ENCODE peak calls at places on chromosomes 11 and 22, in six cellular contexts. B is K562, R is A549, Q is HCT116, O is H1, Z is GM12878. E is an unnamed sample.

GRCh38 chr11:69521461-69521860 is 40.0 kb downstream of the LINC01488 start:
- DNase-seq in B (no peak), R (no peak), O (peak; percentile 64), Q (no peak), Z (no peak), E (no peak)

GRCh38 chr11:6572215-6572614 is 31.2 kb downstream of the RRP8 start:
- DNase-seq in Z (no peak), B (no peak), O (no peak), R (no peak), Q (no peak), E (no peak)

GRCh38 chr11:86476109-86476861 is 101.6 kb downstream of the CCDC81 start:
- DNase-seq in Q (no peak), B (no peak), Z (no peak), R (no peak), O (no peak), E (no peak)

GRCh38 chr22:38262051-38262795 is 10.6 kb downstream of the TMEM184B start:
- DNase-seq in O (peak; percentile 84), B (peak; percentile 41), Z (no peak), Q (no peak), R (no peak), E (peak; percentile 29)

GRCh38 chr11:14254533-14255530 is 104.2 kb downstream of the RRAS2 start:
- DNase-seq in O (no peak), Z (no peak), B (no peak), Q (no peak), R (no peak), E (no peak)

GRCh38 chr22:42069801-42070516 is 653 bp downstream of the NAGA start:
- DNase-seq in Z (no peak), R (no peak), B (no peak), Q (no peak), O (no peak), E (no peak)

GRCh38 chr22:44862981-44863860 is 110.8 kb downstream of the ARHGAP8 start:
- DNase-seq in Z (no peak), O (peak; percentile 66), B (peak; percentile 61), Q (peak; percentile 16), R (no peak), E (no peak)

GRCh38 chr11:85809191-85809590 is 1.8 kb downstream of the SYTL2 start:
- DNase-seq in Q (no peak), O (no peak), R (no peak), Z (no peak), B (no peak), E (no peak)

GRCh38 chr22:46081036-46081830 is 69.1 kb upstream of the PPARA start:
- DNase-seq in B (no peak), O (no peak), Q (no peak), R (no peak), Z (no peak), E (no peak)

GRCh38 chr22:49296561-49296960 is 531.1 kb downstream of the BRD1 start:
- DNase-seq in B (no peak), R (no peak), O (peak; percentile 23), Z (no peak), Q (no peak), E (no peak)

GRCh38 chr11:59756845-59757244 is 1.7 kb downstream of the STX3 start:
- DNase-seq in Q (peak; percentile 26), O (no peak), R (peak; percentile 25), Z (no peak), B (peak; percentile 62), E (no peak)

GRCh38 chr11:4093519-4094347 is 866 bp upstream of the RRM1 start:
- DNase-seq in Q (no peak), Z (no peak), R (no peak), B (peak; percentile 29), O (no peak), E (no peak)

GRCh38 chr11:73493838-73494598 is 103.9 kb downstream of the FAM168A start:
- DNase-seq in Z (no peak), Q (peak; percentile 90), O (peak; percentile 46), B (no peak), R (peak; percentile 38), E (no peak)

GRCh38 chr11:133064961-133065360 is 467.3 kb downstream of the OPCML start:
- DNase-seq in O (no peak), Q (no peak), R (no peak), Z (no peak), B (no peak), E (no peak)

GRCh38 chr11:5865826-5866225 is 8.3 kb upstream of the OR52E8 start:
- DNase-seq in O (no peak), Z (no peak), Q (no peak), B (no peak), R (no peak), E (no peak)

GRCh38 chr11:44016129-44016528 is 31.7 kb upstream of the ACCSL start:
- DNase-seq in O (peak; percentile 23), Q (no peak), B (no peak), R (peak; percentile 32), Z (no peak), E (no peak)

GRCh38 chr22:46688949-46689348 is 49.1 kb downstream of the CERK start:
- DNase-seq in Z (no peak), Q (no peak), O (no peak), B (no peak), R (no peak), E (no peak)

GRCh38 chr22:46297151-46297819 is 615 bp downstream of the GTSE1 start:
- DNase-seq in Q (no peak), R (no peak), Z (no peak), O (no peak), B (no peak), E (no peak)

GRCh38 chr22:47879346-47879745 is 1116.9 kb downstream of the TBC1D22A start:
- DNase-seq in R (no peak), B (no peak), Q (no peak), Z (no peak), O (no peak), E (no peak)

GRCh38 chr11:534592-535518 is 521 bp downstream of the HRAS start:
- DNase-seq in B (no peak), R (no peak), Q (no peak), Z (no peak), O (peak; percentile 66), E (peak; percentile 71)

GRCh38 chr22:21587803-21588611 is 20.5 kb downstream of the UBE2L3 start:
- DNase-seq in Z (peak; percentile 78), B (peak; percentile 74), O (no peak), R (no peak), Q (no peak), E (no peak)

GRCh38 chr22:49780281-49780991 is 47.2 kb downstream of the BRD1 start:
- DNase-seq in R (no peak), Q (no peak), Z (no peak), O (no peak), B (no peak), E (no peak)

GRCh38 chr11:115990004-115990447 is 485.8 kb upstream of the CADM1 start:
- DNase-seq in B (peak; percentile 61), R (peak; percentile 2), O (peak; percentile 90), Z (no peak), Q (no peak), E (peak; percentile 59)

GRCh38 chr11:12137938-12138731 is 27.7 kb downstream of the MICAL2 start:
- DNase-seq in Z (no peak), R (peak; percentile 47), O (no peak), Q (no peak), B (no peak), E (peak; percentile 38)

GRCh38 chr11:131530411-131530810 is 160.0 kb downstream of the NTM start:
- DNase-seq in R (no peak), B (no peak), Q (no peak), O (no peak), Z (no peak), E (no peak)

GRCh38 chr22:24985824-24986214 is 33.3 kb downstream of the KIAA1671 start:
- DNase-seq in O (no peak), Q (no peak), B (no peak), Z (no peak), R (no peak), E (no peak)

GRCh38 chr11:57255618-57256017 is 18.6 kb upstream of the APLNR start:
- DNase-seq in Z (no peak), Q (no peak), B (no peak), R (no peak), O (no peak), E (no peak)
- TF ChIP-seq MAX in Z (no peak), Q (no peak), B (no peak), R (no peak), O (no peak), E (no peak)

DNA sequence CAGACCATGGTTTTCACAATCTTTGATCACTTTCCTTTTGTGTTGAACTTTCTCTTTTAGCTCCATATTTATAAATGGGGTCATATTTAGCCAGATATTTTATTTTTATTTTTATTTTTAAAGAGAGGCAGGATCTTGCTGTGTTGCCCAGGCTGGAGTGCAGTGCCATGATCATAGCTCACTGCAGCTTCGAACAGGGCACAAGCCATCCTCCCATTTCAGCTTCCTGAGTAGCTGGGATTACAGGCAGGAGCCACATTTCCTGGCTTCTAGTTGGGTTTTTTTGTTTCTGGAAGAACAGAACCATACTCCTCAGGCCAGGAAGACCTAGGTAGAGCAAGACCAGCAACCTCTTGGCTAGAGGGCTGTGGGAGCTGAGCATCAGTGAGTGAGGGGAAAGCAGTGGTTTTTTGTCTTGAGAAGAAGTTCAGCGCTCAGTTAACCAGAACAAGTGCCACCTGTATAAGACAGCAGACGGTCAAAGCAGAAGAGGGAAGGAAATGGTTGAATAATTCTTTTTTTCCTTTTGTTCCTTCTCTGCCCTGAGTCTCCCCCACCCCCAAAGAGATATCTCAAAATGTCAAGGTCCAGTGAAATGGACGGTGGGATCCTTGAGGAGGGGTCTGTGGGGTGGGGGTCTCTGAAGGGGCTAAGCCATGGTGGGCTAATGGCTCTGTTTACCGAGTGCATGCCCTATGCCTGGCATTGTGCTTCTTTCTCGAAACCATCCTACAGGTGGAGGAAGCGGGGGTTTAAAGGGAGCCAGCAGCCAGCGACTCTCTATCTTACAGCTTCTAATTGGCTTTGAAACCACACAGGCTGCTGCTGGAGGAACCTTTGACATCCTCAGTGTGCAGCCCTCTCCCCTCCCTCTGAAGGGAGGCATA is 63.0 kb downstream of the PTPRJ start:
- DNase-seq in Q (no peak), O (no peak), R (no peak), Z (no peak), B (no peak), E (no peak)
- H3K27ac ChIP-seq in Q (no peak overlapping the region), O (no peak overlapping the region), R (peak overlapping the region; percentile 8), Z (peak overlapping the region; percentile 60), B (no peak overlapping the region), E (no peak overlapping the region)

GRCh38 chr11:120136356-120136755 is 1.6 kb downstream of the TRIM29 start:
- DNase-seq in Q (no peak), O (no peak), Z (no peak), R (no peak), B (no peak), E (peak; percentile 2)
- TF ChIP-seq RAD21 in Q (no peak), O (no peak), Z (no peak), R (no peak), B (no peak), E (no peak)

DNA sequence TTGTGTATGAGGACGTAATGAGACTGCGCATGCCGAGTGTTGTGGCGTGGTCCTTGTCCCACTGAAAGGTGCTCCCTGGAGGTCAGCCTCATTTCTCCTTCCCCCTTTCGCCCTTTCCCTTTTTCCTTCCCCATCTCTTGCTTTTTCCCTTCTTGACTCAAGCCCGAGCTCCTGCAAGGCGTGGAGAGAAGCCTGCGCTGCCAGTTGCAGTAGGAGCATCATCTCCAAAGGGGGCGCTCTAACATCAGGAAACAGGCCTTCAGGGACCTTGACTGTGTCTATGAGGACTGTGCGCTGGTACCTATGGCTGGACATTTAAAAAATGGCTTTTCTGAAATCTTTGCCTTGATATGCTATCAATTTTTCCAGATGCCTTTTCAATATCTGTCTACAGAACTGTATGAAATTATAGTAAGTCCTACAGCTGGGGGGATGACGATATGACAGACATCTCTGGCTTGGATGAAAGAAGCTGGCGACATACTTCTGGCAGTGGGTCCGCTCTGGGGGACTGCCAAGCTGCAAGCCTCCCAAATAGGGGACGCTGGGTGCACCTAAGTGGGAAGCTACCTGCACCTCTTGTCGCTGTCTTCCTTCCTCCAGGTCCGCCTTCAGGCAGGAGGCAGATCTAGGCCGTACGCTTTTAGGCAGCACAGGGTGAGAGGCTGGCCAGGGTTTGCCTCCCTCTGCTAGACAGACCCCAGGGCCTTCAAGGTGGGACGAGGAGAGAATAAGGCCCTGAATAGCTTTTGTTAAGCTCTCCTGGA is 96.5 kb downstream of the NXPE2 start:
- DNase-seq in Z (no peak), R (peak; percentile 55), O (peak; percentile 86), Q (peak; percentile 0), B (peak; percentile 70), E (peak; percentile 75)
- TF ChIP-seq MAX in Z (no peak), R (no peak), O (no peak), Q (no peak), B (no peak), E (no peak)